ENCODE peak calls at places on chromosomes 5 and 9, in five cellular contexts. X, M, H, K and G are unnamed samples.

GRCh38 chr5:133256276-133256675 is 204.5 kb downstream of the HSPA4 start:
- DNase-seq in H (no peak), X (no peak), K (no peak), M (no peak), G (no peak)

GRCh38 chr5:139745800-139746690 is 49.6 kb upstream of the PSD2 start:
- DNase-seq in K (no peak), X (peak; percentile 59), M (peak; percentile 81), H (peak; percentile 56), G (no peak)

GRCh38 chr9:71741841-71742648 is 26.3 kb downstream of the CEMIP2 start:
- DNase-seq in H (no peak), X (no peak), K (no peak), M (no peak), G (no peak)

GRCh38 chr5:32598997-32599549 is 13.7 kb downstream of the SUB1 start:
- DNase-seq in K (no peak), M (no peak), H (no peak), X (no peak), G (no peak)

GRCh38 chr5:106940301-106940846 is 730.4 kb downstream of the EFNA5 start:
- DNase-seq in X (no peak), K (no peak), M (no peak), H (no peak), G (no peak)

GRCh38 chr5:93117753-93118531 is 463.1 kb downstream of the NR2F1-AS1 start:
- DNase-seq in X (no peak), K (no peak), H (no peak), M (no peak), G (no peak)

GRCh38 chr9:89007041-89007440 is 15.8 kb downstream of the S1PR3 start:
- DNase-seq in M (no peak), K (no peak), H (no peak), X (peak; percentile 21), G (no peak)

GRCh38 chr9:84966876-84967830 is 297.6 kb downstream of the NTRK2 start:
- DNase-seq in X (peak; percentile 69), M (no peak), H (no peak), K (no peak), G (no peak)

GRCh38 chr5:43730832-43731342 is 127.9 kb downstream of the NNT start:
- DNase-seq in H (no peak), K (no peak), X (no peak), M (no peak), G (no peak)

GRCh38 chr5:55427157-55427556 is 107.6 kb downstream of the PLPP1 start:
- DNase-seq in H (no peak), X (no peak), K (no peak), M (no peak), G (no peak)

GRCh38 chr5:107232793-107233192 is 437.9 kb downstream of the EFNA5 start:
- DNase-seq in K (no peak), X (no peak), H (no peak), M (no peak), G (no peak)

GRCh38 chr9:89444212-89444611 is 53.7 kb downstream of the SEMA4D start:
- DNase-seq in K (no peak), M (no peak), X (no peak), H (no peak), G (no peak)

GRCh38 chr9:13412323-13412722 is 132.8 kb upstream of the MPDZ start:
- DNase-seq in K (no peak), X (no peak), H (peak; percentile 24), M (no peak), G (no peak)

GRCh38 chr9:131237931-131238401 is 38.3 kb downstream of the FAM78A start:
- DNase-seq in X (peak; percentile 32), H (peak; percentile 36), M (peak; percentile 26), K (peak; percentile 87), G (no peak)

GRCh38 chr9:5002811-5003210 is 17.7 kb downstream of the JAK2 start:
- DNase-seq in M (no peak), X (no peak), H (no peak), K (no peak), G (no peak)

GRCh38 chr9:136044971-136045594 is 50.0 kb downstream of the NACC2 start:
- DNase-seq in X (no peak), K (no peak), M (no peak), H (no peak), G (no peak)

GRCh38 chr5:100834519-100834918 is 68.6 kb downstream of the ST8SIA4 start:
- DNase-seq in M (no peak), K (no peak), H (no peak), X (no peak), G (no peak)

GRCh38 chr5:148913985-148914421 is 87.6 kb downstream of the ADRB2 start:
- DNase-seq in K (no peak), X (no peak), M (no peak), H (no peak), G (no peak)

GRCh38 chr5:160266752-160267345 is 37.5 kb downstream of the FABP6 start:
- DNase-seq in K (no peak), X (no peak), M (no peak), H (peak; percentile 77), G (no peak)

GRCh38 chr9:136533775-136534157 is 12.1 kb downstream of the NOTCH1 start:
- DNase-seq in K (no peak), X (no peak), H (no peak), M (no peak), G (no peak)

GRCh38 chr9:132412089-132412488 is 2.1 kb downstream of the CFAP77 start:
- DNase-seq in K (no peak), H (no peak), X (no peak), M (no peak), G (no peak)

GRCh38 chr9:101514056-101514455 is 19.6 kb upstream of the RNF20 start:
- DNase-seq in M (no peak), X (no peak), H (no peak), K (no peak), G (no peak)

GRCh38 chr9:115018547-115019435 is 88.4 kb upstream of the TNFSF8 start:
- DNase-seq in H (no peak), K (no peak), M (no peak), X (no peak), G (no peak)

GRCh38 chr9:70921126-70921525 is 200.3 kb downstream of the TRPM3 start:
- DNase-seq in K (no peak), M (no peak), X (no peak), H (no peak), G (no peak)

GRCh38 chr5:91038180-91038808 is 344.8 kb downstream of the ARRDC3 start:
- DNase-seq in K (no peak), H (no peak), M (no peak), X (no peak), G (no peak)

GRCh38 chr5:38780950-38781349 is 64.9 kb upstream of the OSMR start:
- DNase-seq in H (peak; percentile 81), M (peak; percentile 46), K (no peak), X (peak; percentile 34), G (no peak)

GRCh38 chr5:180623411-180623834 is 26.0 kb downstream of the FLT4 start:
- DNase-seq in K (no peak), H (no peak), X (no peak), M (no peak), G (no peak)

GRCh38 chr5:170693701-170694100 is 89.8 kb upstream of the GABRP start:
- DNase-seq in X (no peak), H (no peak), M (no peak), K (no peak), G (no peak)